ENCODE peak calls at places on chromosomes 3 and 15, in five cellular contexts. J is HepG2, M is GM12878, V is SK-N-SH, T is K562. N is an unnamed sample. For H3K4me1, the result is how much of the 10 kb centered on the place peaks cover.

GRCh38 chr3:107206141-107206540 is 171.1 kb upstream of the CCDC54 start:
- DNase-seq in T (peak), M (no peak), V (peak), J (peak), N (peak)

GRCh38 chr3:129723558-129724324 is 117.3 kb upstream of the PLXND1 start:
- DNase-seq in M (no peak), T (no peak), V (no peak), J (no peak), N (no peak)

GRCh38 chr3:32460031-32460749 is 42.5 kb downstream of the CMTM6 start:
- DNase-seq in T (no peak), M (no peak), J (no peak), V (no peak), N (no peak)

GRCh38 chr3:177615015-177615414 is 417.7 kb upstream of the TBL1XR1 start:
- DNase-seq in J (peak), T (peak), M (no peak), V (no peak), N (no peak)

GRCh38 chr3:53411371-53411770 is 64.0 kb upstream of the DCP1A start:
- DNase-seq in J (no peak), M (no peak), T (no peak), V (no peak), N (no peak)

GRCh38 chr3:151468284-151468917 is 7.5 kb upstream of the IGSF10 start:
- DNase-seq in M (no peak), V (peak), T (peak), J (peak), N (peak)

GRCh38 chr3:35393916-35394315 is 245.4 kb upstream of the ARPP21 start:
- DNase-seq in J (no peak), T (no peak), V (peak), M (no peak), N (no peak)

GRCh38 chr3:133230191-133230590 is 169.7 kb upstream of the BFSP2 start:
- DNase-seq in V (no peak), J (no peak), T (no peak), M (no peak), N (no peak)

GRCh38 chr3:174533286-174533685 is 325.8 kb upstream of the NAALADL2 start:
- DNase-seq in V (no peak), J (no peak), M (no peak), T (no peak), N (no peak)

GRCh38 chr3:75048650-75049049 is 434.2 kb upstream of the CNTN3 start:
- DNase-seq in J (no peak), T (no peak), M (no peak), V (no peak), N (no peak)

GRCh38 chr3:100748967-100749366 is 39.7 kb downstream of the TFG start:
- DNase-seq in M (no peak), V (no peak), T (no peak), J (no peak), N (no peak)

GRCh38 chr3:34005886-34006285 is 207.5 kb downstream of the PDCD6IP start:
- DNase-seq in V (no peak), J (no peak), M (no peak), T (no peak), N (no peak)

GRCh38 chr3:143182861-143183667 is 63.5 kb downstream of the CHST2 start:
- DNase-seq in M (no peak), T (no peak), J (no peak), V (no peak), N (no peak)

GRCh38 chr3:150547045-150547753 is 612 bp downstream of the EIF2A start:
- DNase-seq in J (no peak), T (no peak), V (no peak), M (no peak), N (no peak)

GRCh38 chr3:142973217-142974009 is 9.9 kb upstream of the PAQR9 start:
- DNase-seq in T (no peak), V (no peak), J (no peak), M (no peak), N (no peak)

GRCh38 chr15:27774191-27774590 is 324.9 kb downstream of the OCA2 start:
- DNase-seq in T (no peak), V (no peak), J (no peak), M (no peak), N (no peak)

GRCh38 chr3:100615684-100616083 is 6.3 kb downstream of the ADGRG7 start:
- DNase-seq in T (no peak), M (no peak), J (no peak), V (no peak), N (no peak)

GRCh38 chr3:108124337-108125150 is 33.7 kb upstream of the CD47 start:
- DNase-seq in T (peak), V (no peak), J (no peak), M (peak), N (no peak)

GRCh38 chr3:96863129-96863740 is 48.8 kb downstream of the EPHA6 start:
- DNase-seq in V (peak), M (no peak), T (no peak), J (peak), N (no peak)

GRCh38 chr3:171878441-171879225 is 35.5 kb downstream of the TMEM212 start:
- DNase-seq in T (no peak), J (peak), V (no peak), M (no peak), N (no peak)

GRCh38 chr3:139529624-139530023 is 9.9 kb downstream of the RBP1 start:
- DNase-seq in M (no peak), T (no peak), V (no peak), J (no peak), N (no peak)

GRCh38 chr15:69666441-69666882 is 213.8 kb downstream of the RPLP1 start:
- DNase-seq in V (no peak), M (no peak), T (no peak), J (no peak), N (no peak)

GRCh38 chr3:181555681-181556080 is 156.0 kb upstream of the SOX2 start:
- DNase-seq in V (no peak), J (no peak), T (no peak), M (no peak), N (no peak)

GRCh38 chr3:177887475-177887874 is 648.8 kb upstream of the KCNMB2 start:
- DNase-seq in T (no peak), M (no peak), V (no peak), J (no peak), N (no peak)

DNA sequence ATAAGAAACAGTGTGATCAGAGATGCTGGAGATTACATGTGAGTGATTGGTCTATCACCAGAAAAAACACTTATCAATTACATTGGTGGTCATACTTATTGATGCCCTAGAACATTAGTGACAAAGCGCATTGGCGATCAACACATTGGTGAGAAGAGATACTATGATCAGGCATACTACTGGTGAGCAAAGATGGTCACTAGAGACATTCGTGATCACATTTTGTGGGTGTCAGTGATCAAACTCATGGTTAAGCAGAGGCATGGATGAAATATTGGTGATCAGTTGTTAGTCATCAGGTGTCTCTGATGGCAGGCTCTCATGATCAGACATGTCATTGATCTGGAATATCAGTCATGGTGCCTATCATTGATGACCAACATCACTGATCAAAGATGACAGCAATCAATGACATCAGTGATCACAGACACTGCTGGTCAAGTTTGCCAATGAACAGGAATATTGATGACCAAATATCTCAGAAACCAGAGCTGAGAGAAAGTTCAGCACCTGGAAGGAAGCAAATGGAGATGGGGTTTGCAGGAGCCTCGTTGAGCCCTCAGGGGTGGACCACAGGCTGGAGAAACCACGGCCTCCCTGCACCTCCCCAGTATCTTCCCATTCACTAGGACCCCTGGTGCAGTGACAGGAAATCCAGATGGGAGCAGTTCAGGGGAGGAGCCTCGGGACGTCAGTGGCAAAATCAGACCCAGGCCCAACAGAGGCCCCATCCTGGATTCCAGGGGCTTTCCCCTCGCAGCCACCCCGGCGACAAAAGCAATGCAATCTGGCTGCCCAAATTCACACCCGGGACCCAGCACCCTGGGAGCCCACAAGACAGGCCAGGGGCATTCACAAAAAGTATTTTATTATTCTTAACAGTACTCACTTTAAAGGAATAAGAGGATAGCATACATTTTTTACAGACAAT is 12.2 kb upstream of the DNAJB8 start:
- DNase-seq in T (no peak), J (no peak), V (no peak), M (no peak), N (no peak)
- TF ChIP-seq ZBTB33 in T (peak), J (no peak), V (no peak), M (no peak), N (no peak)

GRCh38 chr3:58572634-58573230 is 4.5 kb downstream of the FAM107A start:
- DNase-seq in J (no peak), M (no peak), V (no peak), T (no peak), N (no peak)

GRCh38 chr3:58572013-58572633 is 5.1 kb downstream of the FAM107A start:
- DNase-seq in J (no peak), V (no peak), T (no peak), M (no peak), N (no peak)

GRCh38 chr3:58574682-58575081 is 2.5 kb downstream of the FAM107A start:
- DNase-seq in V (no peak), J (no peak), M (no peak), T (no peak), N (no peak)

GRCh38 chr3:58575986-58576652 is 1.1 kb downstream of the FAM107A start:
- DNase-seq in T (no peak), J (no peak), M (no peak), V (peak), N (no peak)

GRCh38 chr3:58573638-58574037 is 3.6 kb downstream of the FAM107A start:
- DNase-seq in V (no peak), J (no peak), M (no peak), T (no peak), N (no peak)
- H3K4me1 ChIP-seq in V (under half), J (under half), M (under half), T (under half), N (under half)

DNA sequence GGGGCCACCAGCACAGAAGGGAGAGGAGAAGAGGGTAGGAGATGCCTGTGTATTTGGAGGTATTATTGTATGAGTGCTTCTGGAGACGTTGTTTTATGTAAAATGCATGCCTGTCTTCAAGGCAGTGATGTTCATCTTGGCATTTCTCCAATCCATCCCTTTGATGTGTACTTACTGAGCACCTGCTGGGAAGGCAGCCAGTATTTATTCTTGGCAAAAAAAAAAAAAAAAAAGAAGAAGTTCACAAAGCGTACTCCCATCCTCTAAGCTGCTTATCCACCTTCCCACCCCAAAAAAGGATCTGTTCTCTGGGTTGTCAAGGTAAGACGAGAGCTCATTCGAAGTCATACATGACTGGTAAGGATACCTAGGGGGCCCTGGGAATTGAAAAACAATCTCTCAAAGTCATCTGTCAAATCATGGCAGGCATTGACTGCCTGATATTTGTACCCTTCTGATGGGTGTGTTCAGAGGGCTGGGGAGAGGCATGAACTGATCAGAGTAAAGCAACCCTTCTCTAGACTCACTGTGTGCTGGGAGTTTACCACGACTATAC is 30.0 kb upstream of the SLC6A1 start:
- DNase-seq in M (no peak), T (no peak), V (no peak), J (no peak), N (no peak)
- TF ChIP-seq ZBTB33 in M (no peak), T (no peak), V (no peak), J (no peak), N (no peak)

DNA sequence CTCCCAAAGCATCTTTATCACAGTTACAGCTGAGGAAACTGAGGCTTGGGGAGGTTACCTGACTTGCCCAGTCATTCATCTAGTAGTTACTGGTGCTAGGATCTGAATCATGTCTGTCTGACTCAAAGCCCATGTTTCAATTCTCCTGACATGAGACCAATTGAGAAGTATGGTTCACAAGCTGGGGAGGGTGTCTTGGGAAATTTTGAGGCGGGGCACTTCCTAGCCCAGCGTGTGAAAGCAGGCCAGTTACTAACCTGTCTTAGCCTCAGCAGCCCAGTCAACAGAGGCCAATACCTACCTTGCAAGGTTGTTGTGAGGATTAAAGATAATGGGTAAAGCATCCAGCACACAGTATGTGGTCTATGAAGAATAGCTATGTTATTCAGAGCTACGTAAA is 37.0 kb downstream of the CLDN18 start:
- DNase-seq in T (no peak), V (no peak), M (peak), J (no peak), N (no peak)
- H3K4me1 ChIP-seq in T (under half), V (under half), M (under half), J (under half), N (under half)

GRCh38 chr3:197408177-197408957 is 110.0 kb upstream of the DLG1 start:
- DNase-seq in J (peak), T (no peak), V (peak), M (no peak), N (no peak)

GRCh38 chr3:197404754-197405153 is 106.3 kb upstream of the DLG1 start:
- DNase-seq in T (no peak), J (no peak), V (peak), M (no peak), N (no peak)

GRCh38 chr3:197407526-197407925 is 109.1 kb upstream of the DLG1 start:
- DNase-seq in J (no peak), T (no peak), V (peak), M (no peak), N (no peak)

GRCh38 chr3:197407053-197407452 is 108.6 kb upstream of the DLG1 start:
- DNase-seq in M (no peak), J (no peak), T (no peak), V (peak), N (no peak)

GRCh38 chr3:197406266-197406665 is 107.9 kb upstream of the DLG1 start:
- DNase-seq in J (no peak), V (peak), T (no peak), M (no peak), N (no peak)
- TF ChIP-seq ZBTB33 in J (no peak), V (no peak), T (no peak), M (no peak), N (no peak)

DNA sequence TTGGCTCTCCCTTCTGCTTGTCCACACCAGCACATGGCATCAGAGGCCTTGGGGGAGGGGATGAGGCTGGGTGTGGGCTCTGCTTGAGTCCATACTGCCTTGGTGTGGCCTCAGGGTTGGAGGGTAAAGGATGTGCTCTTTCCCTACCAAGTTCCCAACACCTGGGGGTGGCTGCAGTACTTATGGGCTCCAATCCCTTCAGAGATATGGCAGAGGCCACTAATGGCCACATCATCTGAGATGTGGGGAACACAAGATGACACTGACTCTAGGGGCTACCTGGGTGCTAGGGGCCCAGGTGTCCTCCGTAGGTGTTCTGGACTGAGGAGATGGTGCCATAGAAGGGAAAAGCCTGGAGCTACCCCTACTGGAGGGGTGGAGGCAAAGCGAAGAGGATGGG is 6.9 kb downstream of the CXCR6 start:
- DNase-seq in M (no peak), T (no peak), J (no peak), V (no peak), N (no peak)
- H3K4me1 ChIP-seq in M (under half), T (under half), J (under half), V (under half), N (under half)

GRCh38 chr15:94470492-94470891 is 239.1 kb downstream of the MCTP2 start:
- DNase-seq in M (no peak), V (no peak), T (no peak), J (no peak), N (no peak)

DNA sequence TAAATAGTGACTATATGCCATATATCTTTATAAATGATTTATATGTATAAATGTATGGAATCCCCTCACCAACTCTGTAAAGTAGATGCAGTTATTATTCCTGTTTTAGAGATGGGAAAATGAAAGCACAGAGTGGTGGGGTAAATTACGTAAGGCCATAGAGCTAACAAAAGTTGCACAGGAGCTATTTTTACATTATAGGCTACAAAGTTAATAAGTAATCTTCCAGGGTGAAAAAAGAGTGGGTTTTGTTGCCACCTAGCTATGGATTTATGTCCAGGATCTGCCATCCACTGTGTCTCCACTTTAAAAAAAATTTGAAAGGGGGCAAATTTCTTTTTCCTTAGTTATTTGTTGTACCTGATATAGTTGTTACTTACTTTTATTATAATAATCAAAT is 235.7 kb downstream of the MCTP2 start:
- DNase-seq in T (no peak), M (no peak), V (no peak), J (peak), N (no peak)
- TF ChIP-seq ZBTB33 in T (no peak), M (no peak), V (no peak), J (no peak), N (no peak)

GRCh38 chr3:102179321-102180290 is 255.2 kb upstream of the ZPLD1 start:
- DNase-seq in M (peak), J (no peak), T (no peak), V (no peak), N (no peak)
- H3K4me1 ChIP-seq in M (under half), J (under half), T (under half), V (under half), N (under half)

N was measured in HCT116.